ENCODE peak calls at places on chromosomes 4 and X, in seven cellular contexts. S, V, U, O, D, C and Z are unnamed samples.

GRCh38 chr4:65450899-65451298 is 219.4 kb downstream of the EPHA5 start:
- DNase-seq in O (no peak), C (no peak), U (no peak), S (no peak), V (no peak), D (no peak), Z (no peak)

GRCh38 chr4:37279121-37279520 is 34.6 kb downstream of the NWD2 start:
- DNase-seq in S (no peak), V (no peak), C (no peak), D (no peak), O (no peak), U (no peak), Z (no peak)

GRCh38 chrX:73977542-73978169 is 326.3 kb upstream of the ZCCHC13 start:
- DNase-seq in C (peak), D (no peak), O (no peak), U (no peak), S (no peak), V (no peak), Z (no peak)

GRCh38 chrX:39528161-39528560 is 569.6 kb downstream of the BCOR start:
- DNase-seq in S (no peak), V (no peak), C (no peak), D (no peak), U (no peak), O (no peak), Z (no peak)

GRCh38 chr4:127521463-127521862 is 111.3 kb upstream of the INTU start:
- DNase-seq in S (no peak), U (no peak), D (no peak), C (no peak), V (no peak), O (no peak), Z (no peak)

GRCh38 chr4:140090215-140090731 is 63.7 kb downstream of the MAML3 start:
- DNase-seq in S (no peak), D (no peak), V (no peak), C (no peak), O (peak), U (no peak), Z (no peak)

GRCh38 chr4:23422878-23423277 is 467.0 kb downstream of the PPARGC1A start:
- DNase-seq in O (no peak), D (no peak), S (no peak), U (no peak), V (no peak), C (no peak), Z (no peak)

GRCh38 chr4:143357161-143357845 is 20.6 kb downstream of the GAB1 start:
- DNase-seq in D (no peak), U (no peak), S (no peak), O (no peak), C (no peak), V (no peak), Z (no peak)

GRCh38 chr4:108738307-108738706 is 24.5 kb downstream of the ETNPPL start:
- DNase-seq in U (no peak), C (no peak), O (no peak), D (no peak), V (no peak), S (peak), Z (no peak)

GRCh38 chrX:134622813-134623185 is 35.5 kb downstream of the PLAC1 start:
- DNase-seq in O (no peak), V (no peak), C (no peak), S (no peak), D (no peak), U (no peak), Z (no peak)

GRCh38 chrX:125394449-125394848 is 74.8 kb downstream of the TEX13C start:
- DNase-seq in D (no peak), V (no peak), O (no peak), S (no peak), C (no peak), U (no peak), Z (no peak)

GRCh38 chr4:2265113-2266110 is 3.5 kb upstream of the MXD4 start:
- DNase-seq in S (no peak), D (no peak), U (no peak), O (no peak), C (no peak), V (no peak), Z (no peak)

GRCh38 chr4:152385551-152385950 is 150.3 kb downstream of the FBXW7 start:
- DNase-seq in O (no peak), S (no peak), U (no peak), V (peak), C (no peak), D (no peak), Z (no peak)

GRCh38 chr4:18241744-18242143 is 220.2 kb upstream of the LCORL start:
- DNase-seq in V (no peak), S (no peak), C (no peak), U (no peak), D (no peak), O (no peak), Z (no peak)

GRCh38 chrX:16826207-16826606 is 39.9 kb downstream of the TXLNG start:
- DNase-seq in C (no peak), D (no peak), U (no peak), O (peak), V (peak), S (peak), Z (no peak)

GRCh38 chr4:168811207-168811606 is 198.8 kb downstream of the CBR4 start:
- DNase-seq in U (no peak), D (no peak), V (no peak), O (no peak), S (no peak), C (no peak), Z (no peak)

GRCh38 chr4:72397314-72397713 is 171.7 kb downstream of the ADAMTS3 start:
- DNase-seq in V (no peak), C (no peak), D (no peak), U (no peak), S (no peak), O (no peak), Z (peak)

GRCh38 chr4:149409186-149410056 is 406.2 kb downstream of the IQCM start:
- DNase-seq in S (no peak), D (no peak), V (no peak), U (peak), O (no peak), C (no peak), Z (no peak)

GRCh38 chr4:121256346-121256745 is 92.2 kb upstream of the TNIP3 start:
- DNase-seq in V (no peak), D (no peak), U (peak), O (no peak), C (peak), S (no peak), Z (no peak)

GRCh38 chrX:155028192-155028591 is 1.5 kb downstream of the FUNDC2 start:
- DNase-seq in V (no peak), O (no peak), U (no peak), D (no peak), S (no peak), C (no peak), Z (no peak)

GRCh38 chrX:17559728-17560379 is 177.4 kb upstream of the SCML1 start:
- DNase-seq in U (peak), D (no peak), S (no peak), O (no peak), V (peak), C (no peak), Z (no peak)

GRCh38 chrX:86002076-86002896 is 45.1 kb downstream of the CHM start:
- DNase-seq in S (peak), C (no peak), D (peak), O (peak), V (no peak), U (peak), Z (peak)

GRCh38 chr4:81631958-81632439 is 160.3 kb upstream of the RASGEF1B start:
- DNase-seq in O (peak), C (no peak), D (no peak), S (peak), U (no peak), V (peak), Z (no peak)

GRCh38 chrX:3520458-3520857 is 174.0 kb upstream of the MXRA5 start:
- DNase-seq in O (no peak), D (no peak), V (no peak), U (no peak), C (no peak), S (no peak), Z (no peak)

GRCh38 chr4:13496605-13497004 is 12.5 kb upstream of the RAB28 start:
- DNase-seq in C (no peak), U (no peak), V (no peak), D (no peak), O (no peak), S (no peak), Z (no peak)

GRCh38 chr4:27429260-27429970 is 568.8 kb downstream of the STIM2 start:
- DNase-seq in U (no peak), O (no peak), V (no peak), S (no peak), D (no peak), C (no peak), Z (no peak)

GRCh38 chr4:6364581-6364980 is 94.9 kb downstream of the WFS1 start:
- DNase-seq in O (no peak), D (no peak), U (no peak), V (no peak), S (no peak), C (no peak), Z (no peak)

GRCh38 chr4:88283661-88284377 is 542 bp downstream of the PPM1K start:
- DNase-seq in V (peak), D (peak), O (peak), S (peak), U (peak), C (no peak), Z (peak)

GRCh38 chr4:19399001-19399400 is 852.7 kb upstream of the SLIT2 start:
- DNase-seq in S (no peak), O (no peak), U (no peak), D (no peak), C (no peak), V (no peak), Z (no peak)

GRCh38 chr4:10225096-10225495 is 108.5 kb upstream of the WDR1 start:
- DNase-seq in V (no peak), U (no peak), O (no peak), D (no peak), S (no peak), C (no peak), Z (no peak)

GRCh38 chr4:157896726-157897125 is 276.1 kb downstream of the GASK1B start:
- DNase-seq in O (no peak), V (no peak), D (no peak), S (no peak), U (no peak), C (no peak), Z (no peak)

GRCh38 chr4:82839624-82840023 is 41.0 kb upstream of the SCD5 start:
- DNase-seq in D (no peak), S (no peak), U (no peak), V (no peak), C (no peak), O (no peak), Z (no peak)

DNA sequence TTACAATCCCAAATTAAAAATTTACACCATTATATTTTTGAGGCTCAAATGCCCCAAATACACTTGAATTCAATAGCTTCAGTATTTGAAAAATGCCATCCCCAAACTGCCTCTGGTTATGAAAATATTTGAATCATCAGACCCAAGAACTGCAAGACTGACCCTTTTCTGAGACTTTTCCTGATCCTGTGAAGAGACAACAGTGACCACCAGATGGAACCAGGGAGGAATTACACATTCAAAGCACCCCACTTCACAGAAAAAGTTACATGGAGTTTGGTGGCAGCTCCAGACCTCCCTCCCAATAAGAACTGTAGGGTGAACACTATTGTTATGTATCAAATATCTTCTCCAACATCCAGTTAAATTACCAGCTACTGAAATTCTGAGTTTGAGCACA is 44.0 kb upstream of the SCD5 start:
- DNase-seq in C (no peak), U (no peak), O (peak), S (no peak), V (peak), D (no peak), Z (no peak)
- TF ChIP-seq SP1 in C (no peak), U (no peak), O (no peak), S (no peak), V (no peak), D (no peak), Z (no peak)

GRCh38 chr4:598925-599324 is 22.8 kb upstream of the TMEM271 start:
- DNase-seq in D (no peak), S (no peak), V (no peak), U (no peak), O (no peak), C (no peak), Z (no peak)
- TF ChIP-seq SP1 in D (no peak), S (no peak), V (no peak), U (no peak), O (no peak), C (no peak), Z (no peak)

DNA sequence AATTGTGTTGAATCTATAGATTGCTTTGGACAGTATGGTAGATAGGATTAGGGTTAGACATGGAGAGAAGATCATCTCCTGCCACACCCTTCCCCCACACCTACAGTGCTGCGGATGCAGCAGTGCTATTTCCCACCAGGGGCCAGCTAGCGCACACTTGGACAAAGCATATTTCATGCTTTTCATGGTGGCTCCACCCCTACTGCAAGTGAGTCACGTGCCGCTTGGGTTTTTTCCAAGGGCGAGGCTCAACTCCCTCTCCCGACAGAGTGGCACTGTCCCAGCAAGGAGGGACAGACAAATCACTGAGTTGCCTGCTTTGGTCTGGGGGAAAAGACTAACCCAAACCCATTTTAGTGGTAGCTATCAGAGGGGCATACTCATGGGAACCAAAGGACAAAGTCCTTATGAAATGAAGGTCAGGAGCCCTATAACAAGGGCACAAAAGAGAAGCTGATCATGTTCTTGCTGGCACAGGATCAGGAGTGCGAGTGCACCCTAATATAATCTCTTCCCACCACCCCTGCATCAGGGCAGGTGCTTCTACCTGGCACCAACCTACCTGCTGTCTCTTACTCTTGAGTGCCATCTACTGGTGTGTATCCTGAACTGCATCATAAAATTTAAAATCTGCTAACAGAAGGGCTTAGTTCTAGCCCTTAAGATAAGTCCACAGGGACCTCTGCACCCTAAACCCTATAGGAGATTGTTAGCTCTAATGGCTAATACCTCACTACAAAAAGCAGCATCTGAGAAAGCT is 55.1 kb upstream of the PGAM4 start:
- DNase-seq in D (peak), C (no peak), S (peak), V (peak), U (peak), O (peak), Z (peak)
- TF ChIP-seq SP1 in D (no peak), C (no peak), S (no peak), V (no peak), U (no peak), O (no peak), Z (no peak)

GRCh38 chrX:20522420-20522819 is 255.7 kb upstream of the RPS6KA3 start:
- DNase-seq in C (no peak), S (no peak), O (no peak), U (no peak), V (no peak), D (no peak), Z (no peak)
- TF ChIP-seq SP1 in C (no peak), S (no peak), O (no peak), U (no peak), V (no peak), D (no peak), Z (no peak)

DNA sequence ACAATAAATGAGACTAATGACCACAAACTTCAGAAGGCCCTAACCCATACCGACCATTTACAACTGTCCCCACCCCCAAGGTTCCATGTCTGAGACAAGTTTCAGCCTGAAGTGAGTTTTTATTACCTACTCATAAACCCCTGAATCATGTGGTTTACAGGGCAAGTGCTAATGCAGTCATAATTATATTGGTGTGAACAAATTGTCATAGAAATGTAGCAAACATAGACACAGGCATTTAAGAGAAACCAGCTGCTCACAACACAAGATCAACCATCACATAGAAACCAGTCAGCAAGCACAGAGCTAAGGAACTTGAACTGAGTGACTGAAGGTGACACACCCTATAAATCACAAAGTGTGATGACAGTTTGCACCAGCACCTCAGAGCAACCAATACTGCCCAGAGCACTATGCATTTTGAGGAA is 173.8 kb upstream of the MID1 start:
- DNase-seq in D (no peak), C (no peak), V (peak), U (no peak), S (no peak), O (no peak), Z (no peak)
- TF ChIP-seq SP1 in D (no peak), C (no peak), V (no peak), U (no peak), S (no peak), O (no peak), Z (no peak)

DNA sequence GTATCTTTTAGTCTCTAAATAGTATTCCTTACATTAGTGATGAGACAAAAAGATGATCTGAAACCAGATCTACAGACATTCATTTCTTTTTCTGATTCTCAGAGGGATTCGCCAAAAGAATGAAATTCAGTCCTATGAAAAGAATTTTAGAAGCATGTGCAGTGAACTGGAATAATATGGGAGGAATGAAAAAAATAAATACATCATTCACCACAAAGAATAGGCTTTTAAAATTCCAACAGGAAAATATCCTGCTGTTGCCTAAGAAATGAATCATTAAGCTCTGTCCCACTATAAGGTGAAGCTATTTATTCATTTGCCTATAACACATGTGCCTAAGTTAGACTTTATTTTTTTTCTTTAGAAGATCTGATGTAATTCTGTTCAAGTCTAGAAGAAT is 165.9 kb downstream of the IL15 start:
- DNase-seq in C (no peak), D (no peak), O (no peak), V (no peak), U (no peak), S (no peak), Z (no peak)
- TF ChIP-seq SP1 in C (no peak), D (no peak), O (no peak), V (no peak), U (no peak), S (no peak), Z (no peak)

DNA sequence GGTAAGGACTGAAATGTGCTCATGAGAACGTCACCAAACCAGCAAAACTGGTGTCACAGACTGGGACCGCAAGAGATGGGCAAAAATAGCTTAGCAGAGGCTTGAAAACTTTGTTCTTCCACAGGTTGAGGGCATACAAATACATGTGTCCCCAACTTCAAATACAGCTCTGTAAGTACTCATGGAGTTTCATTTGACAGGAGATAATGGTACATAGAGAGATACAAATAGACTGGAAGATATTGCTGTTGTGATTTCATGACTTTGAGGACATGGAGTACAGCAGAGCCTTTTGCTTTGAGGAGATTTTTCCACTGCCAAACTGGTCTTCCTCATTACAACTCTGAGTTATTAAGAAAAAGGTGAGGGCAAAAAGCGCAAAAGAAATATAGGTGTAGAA is 70.7 kb downstream of the STX18 start:
- DNase-seq in U (no peak), V (no peak), O (no peak), C (no peak), S (no peak), D (no peak), Z (no peak)
- TF ChIP-seq SP1 in U (no peak), V (no peak), O (no peak), C (no peak), S (no peak), D (no peak), Z (no peak)

DNA sequence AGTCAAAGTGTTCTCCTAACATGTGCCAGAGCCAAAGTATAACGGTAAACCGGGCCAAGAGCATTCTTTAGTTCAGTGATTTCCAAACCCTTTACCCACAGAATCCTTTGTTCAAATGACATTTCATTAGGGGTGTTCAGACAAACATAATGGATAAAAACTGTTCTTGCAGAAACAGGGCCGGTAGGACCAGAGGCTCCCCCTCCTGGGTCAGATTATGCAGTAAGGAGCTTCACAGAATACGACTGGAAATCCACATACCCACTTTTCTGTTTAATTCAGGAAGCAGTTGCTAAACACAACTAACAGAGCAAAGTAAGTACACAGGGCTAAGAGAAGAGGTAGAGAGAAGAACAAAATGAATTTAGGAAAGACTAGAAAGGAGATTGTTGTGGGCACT is 46.6 kb upstream of the TMEM184C start:
- DNase-seq in C (no peak), V (no peak), O (no peak), D (no peak), S (no peak), U (no peak), Z (no peak)
- TF ChIP-seq SP1 in C (no peak), V (no peak), O (no peak), D (no peak), S (no peak), U (no peak), Z (no peak)

DNA sequence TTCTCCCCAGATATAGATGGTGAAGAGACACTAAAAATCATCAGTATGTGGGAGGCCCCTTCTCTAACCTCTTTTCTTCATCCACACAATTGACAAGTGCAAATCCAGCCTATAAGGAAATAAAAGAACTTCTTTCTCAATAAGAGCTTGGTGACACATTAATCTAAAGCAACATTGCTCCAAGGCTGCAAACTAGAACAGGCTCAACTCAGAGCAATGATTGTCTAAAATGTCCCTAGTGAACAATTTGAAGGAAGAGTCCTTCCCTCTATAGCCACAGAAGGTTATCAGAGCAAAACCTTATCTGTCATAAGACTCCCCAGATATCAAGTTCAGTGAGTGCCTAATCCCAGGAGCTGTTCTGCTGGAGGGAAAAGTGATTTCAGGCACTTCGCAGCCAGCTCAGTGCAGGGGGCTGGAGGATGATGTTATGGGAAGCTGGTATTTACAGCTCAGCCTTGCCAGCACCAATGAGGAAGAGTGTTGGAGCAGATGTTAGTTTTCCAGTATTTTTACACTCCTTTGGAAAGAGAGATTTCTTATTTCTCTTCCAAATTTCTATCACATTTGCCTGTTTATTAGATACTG is 497.5 kb downstream of the INPP4B start:
- DNase-seq in D (no peak), C (no peak), S (no peak), U (no peak), V (no peak), O (no peak), Z (no peak)
- TF ChIP-seq SP1 in D (no peak), C (no peak), S (no peak), U (no peak), V (no peak), O (no peak), Z (no peak)